ENCODE peak calls at places on chromosomes 3 and 15, in five cellular contexts. One of them, this sample, is unnamed.

GRCh38 chr3:143078883-143079282 is 40.7 kb upstream of the CHST2 start:
- DNase-seq in retina: no peak
- DNase-seq in H54: peak; percentile 40
- DNase-seq in A172: peak; percentile 6
- DNase-seq in cardiac muscle cell: no peak
- DNase-seq in this sample: peak; percentile 54

GRCh38 chr15:27774191-27774590 is 324.9 kb downstream of the OCA2 start:
- DNase-seq in H54: no peak
- DNase-seq in retina: no peak
- DNase-seq in cardiac muscle cell: no peak
- DNase-seq in A172: no peak
- DNase-seq in this sample: no peak

GRCh38 chr3:145519598-145520078 is 641.3 kb downstream of the PLOD2 start:
- DNase-seq in H54: no peak
- DNase-seq in retina: no peak
- DNase-seq in A172: no peak
- DNase-seq in cardiac muscle cell: no peak
- DNase-seq in this sample: no peak

GRCh38 chr15:63628123-63628822 is 31.1 kb downstream of the FBXL22 start:
- DNase-seq in retina: no peak
- DNase-seq in cardiac muscle cell: no peak
- DNase-seq in H54: no peak
- DNase-seq in A172: no peak
- DNase-seq in this sample: peak; percentile 4

GRCh38 chr3:30502742-30503073 is 103.7 kb upstream of the TGFBR2 start:
- DNase-seq in H54: no peak
- DNase-seq in A172: peak; percentile 28
- DNase-seq in retina: no peak
- DNase-seq in cardiac muscle cell: no peak
- DNase-seq in this sample: no peak

GRCh38 chr15:61915640-61916039 is 144.6 kb downstream of the VPS13C start:
- DNase-seq in H54: no peak
- DNase-seq in A172: no peak
- DNase-seq in cardiac muscle cell: no peak
- DNase-seq in retina: no peak
- DNase-seq in this sample: peak; percentile 33

GRCh38 chr3:4021162-4021561 is 221.9 kb downstream of the LRRN1 start:
- DNase-seq in cardiac muscle cell: peak; percentile 37
- DNase-seq in retina: no peak
- DNase-seq in A172: no peak
- DNase-seq in H54: no peak
- DNase-seq in this sample: no peak

GRCh38 chr3:178325330-178325729 is 210.9 kb upstream of the KCNMB2 start:
- DNase-seq in A172: no peak
- DNase-seq in H54: no peak
- DNase-seq in cardiac muscle cell: no peak
- DNase-seq in retina: peak; percentile 20
- DNase-seq in this sample: peak; percentile 24

GRCh38 chr3:148861277-148861869 is 3.7 kb upstream of the CPA3 start:
- DNase-seq in retina: no peak
- DNase-seq in A172: peak; percentile 63
- DNase-seq in cardiac muscle cell: peak; percentile 42
- DNase-seq in H54: peak; percentile 19
- DNase-seq in this sample: peak; percentile 37

GRCh38 chr3:60079076-60079475 is 1029.3 kb upstream of the CFAP20DC start:
- DNase-seq in cardiac muscle cell: no peak
- DNase-seq in H54: no peak
- DNase-seq in A172: no peak
- DNase-seq in retina: no peak
- DNase-seq in this sample: no peak

GRCh38 chr15:42349178-42349577 is 10.1 kb upstream of the CAPN3 start:
- DNase-seq in cardiac muscle cell: no peak
- DNase-seq in A172: no peak
- DNase-seq in H54: no peak
- DNase-seq in retina: no peak
- DNase-seq in this sample: no peak

GRCh38 chr3:63193647-63194046 is 84.5 kb upstream of the SYNPR start:
- DNase-seq in H54: no peak
- DNase-seq in retina: peak; percentile 34
- DNase-seq in cardiac muscle cell: peak; percentile 69
- DNase-seq in A172: peak; percentile 12
- DNase-seq in this sample: peak; percentile 35

GRCh38 chr15:42800731-42801474 is 64.0 kb upstream of the CDAN1 start:
- DNase-seq in cardiac muscle cell: peak; percentile 3
- DNase-seq in retina: no peak
- DNase-seq in H54: no peak
- DNase-seq in A172: no peak
- DNase-seq in this sample: no peak

GRCh38 chr3:118543823-118544222 is 490.8 kb downstream of the IGSF11 start:
- DNase-seq in cardiac muscle cell: no peak
- DNase-seq in H54: no peak
- DNase-seq in retina: peak; percentile 11
- DNase-seq in A172: no peak
- DNase-seq in this sample: no peak

GRCh38 chr3:187718802-187719201 is 16.4 kb upstream of the RTP2 start:
- DNase-seq in retina: no peak
- DNase-seq in cardiac muscle cell: no peak
- DNase-seq in A172: no peak
- DNase-seq in H54: no peak
- DNase-seq in this sample: no peak

GRCh38 chr3:150599611-150600297 is 3.4 kb upstream of the SELENOT start:
- DNase-seq in retina: no peak
- DNase-seq in H54: peak; percentile 18
- DNase-seq in A172: peak; percentile 90
- DNase-seq in cardiac muscle cell: no peak
- DNase-seq in this sample: peak; percentile 86

GRCh38 chr15:90594297-90594696 is 64.6 kb downstream of the CRTC3 start:
- DNase-seq in cardiac muscle cell: no peak
- DNase-seq in A172: peak; percentile 11
- DNase-seq in H54: no peak
- DNase-seq in retina: no peak
- DNase-seq in this sample: no peak

GRCh38 chr3:16789344-16790100 is 95.2 kb upstream of the PLCL2 start:
- DNase-seq in cardiac muscle cell: no peak
- DNase-seq in retina: no peak
- DNase-seq in H54: no peak
- DNase-seq in A172: no peak
- DNase-seq in this sample: no peak

GRCh38 chr15:90648137-90649070 is 68.7 kb upstream of the BLM start:
- DNase-seq in A172: peak; percentile 92
- DNase-seq in cardiac muscle cell: peak; percentile 81
- DNase-seq in retina: peak; percentile 72
- DNase-seq in H54: no peak
- DNase-seq in this sample: peak; percentile 92

GRCh38 chr15:63332367-63333078 is 49.1 kb downstream of the CA12 start:
- DNase-seq in H54: peak; percentile 39
- DNase-seq in retina: no peak
- DNase-seq in A172: peak; percentile 83
- DNase-seq in cardiac muscle cell: no peak
- DNase-seq in this sample: peak; percentile 94

GRCh38 chr3:186996356-186996755 is 66.0 kb downstream of the ST6GAL1 start:
- DNase-seq in cardiac muscle cell: no peak
- DNase-seq in A172: no peak
- DNase-seq in retina: no peak
- DNase-seq in H54: no peak
- DNase-seq in this sample: no peak

GRCh38 chr3:156553705-156554356 is 1.1 kb downstream of the SSR3 start:
- DNase-seq in H54: no peak
- DNase-seq in cardiac muscle cell: no peak
- DNase-seq in A172: peak; percentile 42
- DNase-seq in retina: peak; percentile 19
- DNase-seq in this sample: peak; percentile 65

GRCh38 chr3:81307221-81307620 is 454.2 kb downstream of the GBE1 start:
- DNase-seq in cardiac muscle cell: no peak
- DNase-seq in retina: no peak
- DNase-seq in H54: no peak
- DNase-seq in A172: no peak
- DNase-seq in this sample: no peak